ENCODE peak calls at places on chromosomes 11 and 22, in eight cellular contexts. N is GM13977; T is Kasumi-1; X is naive thymus-derived CD8-positive, alpha-beta T cell; H is A549; G is Peyer's patch; D is esophagus squamous epithelium; Z is cardiac fibroblast. Q is an unnamed sample.

GRCh38 chr11:75328426-75329277 is 22.8 kb downstream of the ARRB1 start:
- DNase-seq in N (peak; percentile 55), T (peak; percentile 82), X (peak; percentile 64), H (peak; percentile 85), G (peak; percentile 52), D (no peak), Z (peak; percentile 85), Q (peak; percentile 54)

GRCh38 chr22:35319244-35319985 is 19.7 kb downstream of the TOM1 start:
- DNase-seq in N (no peak), T (no peak), X (no peak), H (no peak), G (no peak), D (no peak), Z (no peak), Q (no peak)

GRCh38 chr11:131662310-131662709 is 291.9 kb downstream of the NTM start:
- DNase-seq in N (no peak), T (no peak), X (no peak), H (no peak), G (no peak), D (no peak), Z (no peak), Q (no peak)

GRCh38 chr11:30143098-30143705 is 87.6 kb upstream of the FSHB start:
- DNase-seq in N (peak; percentile 17), T (peak; percentile 26), X (no peak), H (peak; percentile 37), G (no peak), D (no peak), Z (peak; percentile 46), Q (no peak)

GRCh38 chr22:49406047-49406650 is 421.5 kb downstream of the BRD1 start:
- DNase-seq in N (no peak), T (no peak), X (no peak), H (no peak), G (no peak), D (no peak), Z (no peak), Q (no peak)

GRCh38 chr11:92969634-92970347 is at the start of gene MTNR1B:
- DNase-seq in N (no peak), T (no peak), X (no peak), H (no peak), G (no peak), D (no peak), Z (no peak), Q (no peak)

GRCh38 chr11:111069076-111069475 is 176.4 kb upstream of the POU2AF2 start:
- DNase-seq in N (no peak), T (no peak), X (no peak), H (peak; percentile 2), G (no peak), D (no peak), Z (peak; percentile 79), Q (no peak)

GRCh38 chr22:37410174-37411055 is 16.9 kb downstream of the ELFN2 start:
- DNase-seq in N (no peak), T (no peak), X (no peak), H (no peak), G (no peak), D (no peak), Z (no peak), Q (no peak)

GRCh38 chr11:66316849-66317251 is at the start of gene CD248:
- DNase-seq in N (no peak), T (no peak), X (no peak), H (no peak), G (no peak), D (no peak), Z (peak; percentile 96), Q (no peak)

GRCh38 chr11:72718101-72718501 is 34.1 kb downstream of the ARAP1 start:
- DNase-seq in N (no peak), T (no peak), X (no peak), H (no peak), G (no peak), D (no peak), Z (no peak), Q (no peak)

GRCh38 chr11:125168875-125169537 is 4.5 kb downstream of the PKNOX2 start:
- DNase-seq in N (no peak), T (no peak), X (no peak), H (no peak), G (no peak), D (no peak), Z (peak; percentile 70), Q (no peak)

GRCh38 chr11:128621491-128622136 is 34.3 kb upstream of the ETS1 start:
- DNase-seq in N (no peak), T (no peak), X (no peak), H (no peak), G (no peak), D (no peak), Z (peak; percentile 90), Q (no peak)

GRCh38 chr11:1717745-1718144 is 20.8 kb downstream of the KRTAP5-6 start:
- DNase-seq in N (no peak), T (no peak), X (no peak), H (no peak), G (peak; percentile 8), D (no peak), Z (no peak), Q (no peak)

GRCh38 chr11:75499423-75500305 is 26.1 kb downstream of the GDPD5 start:
- DNase-seq in N (no peak), T (no peak), X (no peak), H (peak; percentile 92), G (no peak), D (no peak), Z (peak; percentile 96), Q (no peak)

GRCh38 chr22:19802001-19802880 is 41.7 kb downstream of the TBX1 start:
- DNase-seq in N (no peak), T (no peak), X (no peak), H (no peak), G (no peak), D (no peak), Z (no peak), Q (no peak)

GRCh38 chr11:105466582-105467228 is 143.2 kb upstream of the GRIA4 start:
- DNase-seq in N (no peak), T (no peak), X (no peak), H (no peak), G (no peak), D (no peak), Z (peak; percentile 61), Q (no peak)

GRCh38 chr11:133964946-133965632 is 8.3 kb upstream of the IGSF9B start:
- DNase-seq in N (no peak), T (no peak), X (no peak), H (peak; percentile 50), G (no peak), D (no peak), Z (peak; percentile 70), Q (no peak)

GRCh38 chr11:131653244-131653643 is 282.8 kb downstream of the NTM start:
- DNase-seq in N (no peak), T (no peak), X (no peak), H (no peak), G (no peak), D (no peak), Z (no peak), Q (no peak)

GRCh38 chr11:1889527-1889930 is 2.2 kb downstream of the PRR33 start:
- DNase-seq in N (peak; percentile 32), T (no peak), X (no peak), H (no peak), G (no peak), D (no peak), Z (no peak), Q (no peak)

GRCh38 chr11:48019230-48019584 is 38.8 kb downstream of the PTPRJ start:
- DNase-seq in N (no peak), T (no peak), X (no peak), H (no peak), G (no peak), D (no peak), Z (peak; percentile 35), Q (no peak)

GRCh38 chr22:23386822-23387580 is 193.1 kb downstream of the IGLL1 start:
- DNase-seq in N (no peak), T (no peak), X (no peak), H (no peak), G (no peak), D (no peak), Z (no peak), Q (no peak)

GRCh38 chr11:57938351-57938750 is 85.3 kb upstream of the OR9Q1 start:
- DNase-seq in N (no peak), T (no peak), X (no peak), H (no peak), G (no peak), D (no peak), Z (no peak), Q (no peak)

GRCh38 chr22:25760294-25760693 is 18.3 kb downstream of the MYO18B start:
- DNase-seq in N (no peak), T (no peak), X (no peak), H (no peak), G (no peak), D (no peak), Z (peak; percentile 29), Q (no peak)

GRCh38 chr11:19426719-19427066 is 185.9 kb upstream of the E2F8 start:
- DNase-seq in N (no peak), T (no peak), X (no peak), H (no peak), G (no peak), D (no peak), Z (no peak), Q (no peak)